ENCODE peak calls at places on chromosomes 6 and 20, in nine cellular contexts. One of them, this sample, is unnamed.

GRCh38 chr6:93792751-93793150 is 373.4 kb upstream of the EPHA7 start:
- DNase-seq in HFFc6: no peak
- DNase-seq in psoas muscle: no peak
- DNase-seq in cardiac septum: no peak
- DNase-seq in H9: no peak
- DNase-seq in brain microvascular endothelial cell: peak
- DNase-seq in stimulated activated CD8-positive, alpha-beta memory T cell treated with anti-CD3 and anti-CD28 coated beads, Interleukin-7, amount 100 ng/mL, for 48 hours: no peak
- DNase-seq in 8988T: no peak
- DNase-seq in HEK293T: no peak
- DNase-seq in this sample: no peak

GRCh38 chr6:137430954-137431353 is 63.2 kb downstream of the OLIG3 start:
- DNase-seq in psoas muscle: no peak
- DNase-seq in HFFc6: no peak
- DNase-seq in H9: no peak
- DNase-seq in HEK293T: no peak
- DNase-seq in brain microvascular endothelial cell: no peak
- DNase-seq in 8988T: no peak
- DNase-seq in stimulated activated CD8-positive, alpha-beta memory T cell treated with anti-CD3 and anti-CD28 coated beads, Interleukin-7, amount 100 ng/mL, for 48 hours: no peak
- DNase-seq in cardiac septum: no peak
- DNase-seq in this sample: no peak

GRCh38 chr20:46963758-46964181 is 69.1 kb downstream of the EYA2 start:
- DNase-seq in psoas muscle: no peak
- DNase-seq in stimulated activated CD8-positive, alpha-beta memory T cell treated with anti-CD3 and anti-CD28 coated beads, Interleukin-7, amount 100 ng/mL, for 48 hours: no peak
- DNase-seq in 8988T: no peak
- DNase-seq in brain microvascular endothelial cell: no peak
- DNase-seq in HFFc6: no peak
- DNase-seq in HEK293T: no peak
- DNase-seq in H9: no peak
- DNase-seq in cardiac septum: no peak
- DNase-seq in this sample: no peak

GRCh38 chr6:39078695-39079094 is 30.1 kb downstream of the GLP1R start:
- DNase-seq in brain microvascular endothelial cell: no peak
- DNase-seq in HFFc6: no peak
- DNase-seq in H9: peak
- DNase-seq in 8988T: no peak
- DNase-seq in stimulated activated CD8-positive, alpha-beta memory T cell treated with anti-CD3 and anti-CD28 coated beads, Interleukin-7, amount 100 ng/mL, for 48 hours: no peak
- DNase-seq in HEK293T: no peak
- DNase-seq in cardiac septum: peak
- DNase-seq in psoas muscle: no peak
- DNase-seq in this sample: no peak

GRCh38 chr20:20950620-20951019 is 155.5 kb downstream of the LINC00237 start:
- DNase-seq in brain microvascular endothelial cell: no peak
- DNase-seq in H9: no peak
- DNase-seq in cardiac septum: no peak
- DNase-seq in psoas muscle: no peak
- DNase-seq in 8988T: no peak
- DNase-seq in stimulated activated CD8-positive, alpha-beta memory T cell treated with anti-CD3 and anti-CD28 coated beads, Interleukin-7, amount 100 ng/mL, for 48 hours: no peak
- DNase-seq in HEK293T: no peak
- DNase-seq in HFFc6: no peak
- DNase-seq in this sample: no peak

GRCh38 chr20:41497186-41497895 is 120.8 kb downstream of the CHD6 start:
- DNase-seq in cardiac septum: no peak
- DNase-seq in brain microvascular endothelial cell: no peak
- DNase-seq in stimulated activated CD8-positive, alpha-beta memory T cell treated with anti-CD3 and anti-CD28 coated beads, Interleukin-7, amount 100 ng/mL, for 48 hours: no peak
- DNase-seq in psoas muscle: no peak
- DNase-seq in HFFc6: peak
- DNase-seq in HEK293T: no peak
- DNase-seq in 8988T: no peak
- DNase-seq in H9: no peak
- DNase-seq in this sample: no peak

GRCh38 chr6:147805155-147805554 is 296.7 kb downstream of the SAMD5 start:
- DNase-seq in cardiac septum: no peak
- DNase-seq in psoas muscle: no peak
- DNase-seq in stimulated activated CD8-positive, alpha-beta memory T cell treated with anti-CD3 and anti-CD28 coated beads, Interleukin-7, amount 100 ng/mL, for 48 hours: no peak
- DNase-seq in brain microvascular endothelial cell: no peak
- DNase-seq in H9: no peak
- DNase-seq in HEK293T: no peak
- DNase-seq in 8988T: no peak
- DNase-seq in HFFc6: no peak
- DNase-seq in this sample: no peak

GRCh38 chr6:90216081-90216977 is 80.3 kb downstream of the BACH2 start:
- DNase-seq in stimulated activated CD8-positive, alpha-beta memory T cell treated with anti-CD3 and anti-CD28 coated beads, Interleukin-7, amount 100 ng/mL, for 48 hours: no peak
- DNase-seq in H9: peak
- DNase-seq in HFFc6: no peak
- DNase-seq in HEK293T: peak
- DNase-seq in cardiac septum: no peak
- DNase-seq in brain microvascular endothelial cell: no peak
- DNase-seq in psoas muscle: no peak
- DNase-seq in 8988T: no peak
- DNase-seq in this sample: peak

GRCh38 chr6:37653933-37654565 is 43.6 kb downstream of the MDGA1 start:
- DNase-seq in HEK293T: peak
- DNase-seq in H9: peak
- DNase-seq in HFFc6: peak
- DNase-seq in brain microvascular endothelial cell: peak
- DNase-seq in cardiac septum: no peak
- DNase-seq in stimulated activated CD8-positive, alpha-beta memory T cell treated with anti-CD3 and anti-CD28 coated beads, Interleukin-7, amount 100 ng/mL, for 48 hours: peak
- DNase-seq in psoas muscle: no peak
- DNase-seq in 8988T: peak
- DNase-seq in this sample: no peak

GRCh38 chr6:7730411-7730810 is 4.5 kb downstream of the BMP6 start:
- DNase-seq in HEK293T: no peak
- DNase-seq in 8988T: no peak
- DNase-seq in HFFc6: no peak
- DNase-seq in psoas muscle: no peak
- DNase-seq in stimulated activated CD8-positive, alpha-beta memory T cell treated with anti-CD3 and anti-CD28 coated beads, Interleukin-7, amount 100 ng/mL, for 48 hours: no peak
- DNase-seq in H9: no peak
- DNase-seq in brain microvascular endothelial cell: no peak
- DNase-seq in cardiac septum: no peak
- DNase-seq in this sample: no peak

GRCh38 chr6:49766762-49767161 is 20.3 kb downstream of the PGK2 start:
- DNase-seq in 8988T: no peak
- DNase-seq in cardiac septum: no peak
- DNase-seq in psoas muscle: no peak
- DNase-seq in HEK293T: no peak
- DNase-seq in brain microvascular endothelial cell: no peak
- DNase-seq in HFFc6: no peak
- DNase-seq in H9: no peak
- DNase-seq in stimulated activated CD8-positive, alpha-beta memory T cell treated with anti-CD3 and anti-CD28 coated beads, Interleukin-7, amount 100 ng/mL, for 48 hours: no peak
- DNase-seq in this sample: no peak